ENCODE peak calls at places on chromosome 1, in ten cellular contexts. One of them, this sample, is unnamed.

GRCh38 chr1:56370513-56370912 is 208.8 kb downstream of the PLPP3 start:
- DNase-seq in omental fat pad: no peak
- DNase-seq in NCI-H1694: no peak
- DNase-seq in T1000: no peak
- DNase-seq in stimulated activated CD4-positive, alpha-beta T cell treated with anti-CD3 and anti-CD28 coated beads, Interleukin-15, amount 100 ng/mL, for 1 hour: no peak
- DNase-seq in HFFc6: no peak
- DNase-seq in activated CD8-positive, alpha-beta memory T cell treated with anti-CD3 and anti-CD28 coated beads for 1 hour: no peak
- DNase-seq in left cardiac atrium: no peak
- DNase-seq in cardiac septum: no peak
- DNase-seq in hippocampal formation: no peak
- DNase-seq in this sample: no peak

GRCh38 chr1:26790551-26790953 is 2.8 kb downstream of the PIGV start:
- DNase-seq in omental fat pad: no peak
- DNase-seq in cardiac septum: no peak
- DNase-seq in NCI-H1694: no peak
- DNase-seq in stimulated activated CD4-positive, alpha-beta T cell treated with anti-CD3 and anti-CD28 coated beads, Interleukin-15, amount 100 ng/mL, for 1 hour: no peak
- DNase-seq in activated CD8-positive, alpha-beta memory T cell treated with anti-CD3 and anti-CD28 coated beads for 1 hour: no peak
- DNase-seq in T1000: no peak
- DNase-seq in hippocampal formation: no peak
- DNase-seq in HFFc6: no peak
- DNase-seq in left cardiac atrium: no peak
- DNase-seq in this sample: no peak

GRCh38 chr1:65512967-65513777 is 92.7 kb downstream of the LEPR start:
- DNase-seq in left cardiac atrium: no peak
- DNase-seq in HFFc6: no peak
- DNase-seq in T1000: no peak
- DNase-seq in cardiac septum: no peak
- DNase-seq in NCI-H1694: no peak
- DNase-seq in omental fat pad: no peak
- DNase-seq in hippocampal formation: no peak
- DNase-seq in stimulated activated CD4-positive, alpha-beta T cell treated with anti-CD3 and anti-CD28 coated beads, Interleukin-15, amount 100 ng/mL, for 1 hour: no peak
- DNase-seq in activated CD8-positive, alpha-beta memory T cell treated with anti-CD3 and anti-CD28 coated beads for 1 hour: no peak
- DNase-seq in this sample: no peak

GRCh38 chr1:8517579-8518489 is 199.9 kb downstream of the SLC45A1 start:
- DNase-seq in stimulated activated CD4-positive, alpha-beta T cell treated with anti-CD3 and anti-CD28 coated beads, Interleukin-15, amount 100 ng/mL, for 1 hour: no peak
- DNase-seq in T1000: no peak
- DNase-seq in cardiac septum: no peak
- DNase-seq in omental fat pad: no peak
- DNase-seq in NCI-H1694: no peak
- DNase-seq in hippocampal formation: no peak
- DNase-seq in HFFc6: peak
- DNase-seq in activated CD8-positive, alpha-beta memory T cell treated with anti-CD3 and anti-CD28 coated beads for 1 hour: no peak
- DNase-seq in left cardiac atrium: no peak
- DNase-seq in this sample: no peak

GRCh38 chr1:246724725-246725095 is 501 bp downstream of the SCCPDH start:
- DNase-seq in cardiac septum: no peak
- DNase-seq in NCI-H1694: peak
- DNase-seq in left cardiac atrium: no peak
- DNase-seq in HFFc6: no peak
- DNase-seq in activated CD8-positive, alpha-beta memory T cell treated with anti-CD3 and anti-CD28 coated beads for 1 hour: no peak
- DNase-seq in T1000: no peak
- DNase-seq in stimulated activated CD4-positive, alpha-beta T cell treated with anti-CD3 and anti-CD28 coated beads, Interleukin-15, amount 100 ng/mL, for 1 hour: no peak
- DNase-seq in hippocampal formation: no peak
- DNase-seq in omental fat pad: no peak
- DNase-seq in this sample: peak

GRCh38 chr1:21124846-21125245 is 51.9 kb downstream of the EIF4G3 start:
- DNase-seq in cardiac septum: no peak
- DNase-seq in HFFc6: peak
- DNase-seq in activated CD8-positive, alpha-beta memory T cell treated with anti-CD3 and anti-CD28 coated beads for 1 hour: no peak
- DNase-seq in hippocampal formation: no peak
- DNase-seq in omental fat pad: no peak
- DNase-seq in left cardiac atrium: no peak
- DNase-seq in T1000: no peak
- DNase-seq in NCI-H1694: no peak
- DNase-seq in stimulated activated CD4-positive, alpha-beta T cell treated with anti-CD3 and anti-CD28 coated beads, Interleukin-15, amount 100 ng/mL, for 1 hour: no peak
- DNase-seq in this sample: no peak

GRCh38 chr1:1440262-1440772 is 4.8 kb downstream of the VWA1 start:
- DNase-seq in NCI-H1694: no peak
- DNase-seq in omental fat pad: no peak
- DNase-seq in HFFc6: no peak
- DNase-seq in T1000: no peak
- DNase-seq in cardiac septum: no peak
- DNase-seq in left cardiac atrium: no peak
- DNase-seq in activated CD8-positive, alpha-beta memory T cell treated with anti-CD3 and anti-CD28 coated beads for 1 hour: no peak
- DNase-seq in hippocampal formation: no peak
- DNase-seq in stimulated activated CD4-positive, alpha-beta T cell treated with anti-CD3 and anti-CD28 coated beads, Interleukin-15, amount 100 ng/mL, for 1 hour: no peak
- DNase-seq in this sample: no peak

GRCh38 chr1:47232187-47232874 is at the start of gene TAL1:
- DNase-seq in stimulated activated CD4-positive, alpha-beta T cell treated with anti-CD3 and anti-CD28 coated beads, Interleukin-15, amount 100 ng/mL, for 1 hour: no peak
- DNase-seq in left cardiac atrium: peak
- DNase-seq in hippocampal formation: no peak
- DNase-seq in NCI-H1694: no peak
- DNase-seq in cardiac septum: no peak
- DNase-seq in activated CD8-positive, alpha-beta memory T cell treated with anti-CD3 and anti-CD28 coated beads for 1 hour: no peak
- DNase-seq in omental fat pad: no peak
- DNase-seq in T1000: no peak
- DNase-seq in HFFc6: no peak
- DNase-seq in this sample: no peak

GRCh38 chr1:212045981-212046380 is 10.4 kb downstream of the DTL start:
- DNase-seq in NCI-H1694: no peak
- DNase-seq in stimulated activated CD4-positive, alpha-beta T cell treated with anti-CD3 and anti-CD28 coated beads, Interleukin-15, amount 100 ng/mL, for 1 hour: no peak
- DNase-seq in omental fat pad: no peak
- DNase-seq in left cardiac atrium: no peak
- DNase-seq in HFFc6: peak
- DNase-seq in T1000: no peak
- DNase-seq in activated CD8-positive, alpha-beta memory T cell treated with anti-CD3 and anti-CD28 coated beads for 1 hour: no peak
- DNase-seq in hippocampal formation: no peak
- DNase-seq in cardiac septum: no peak
- DNase-seq in this sample: no peak

GRCh38 chr1:203276408-203276807 is 28.9 kb upstream of the BTG2 start:
- DNase-seq in activated CD8-positive, alpha-beta memory T cell treated with anti-CD3 and anti-CD28 coated beads for 1 hour: no peak
- DNase-seq in NCI-H1694: no peak
- DNase-seq in omental fat pad: no peak
- DNase-seq in left cardiac atrium: no peak
- DNase-seq in HFFc6: no peak
- DNase-seq in T1000: no peak
- DNase-seq in hippocampal formation: no peak
- DNase-seq in cardiac septum: no peak
- DNase-seq in stimulated activated CD4-positive, alpha-beta T cell treated with anti-CD3 and anti-CD28 coated beads, Interleukin-15, amount 100 ng/mL, for 1 hour: no peak
- DNase-seq in this sample: no peak

GRCh38 chr1:200260587-200261335 is 149.1 kb downstream of the ZNF281 start:
- DNase-seq in stimulated activated CD4-positive, alpha-beta T cell treated with anti-CD3 and anti-CD28 coated beads, Interleukin-15, amount 100 ng/mL, for 1 hour: no peak
- DNase-seq in HFFc6: peak
- DNase-seq in activated CD8-positive, alpha-beta memory T cell treated with anti-CD3 and anti-CD28 coated beads for 1 hour: no peak
- DNase-seq in cardiac septum: no peak
- DNase-seq in NCI-H1694: peak
- DNase-seq in left cardiac atrium: no peak
- DNase-seq in hippocampal formation: no peak
- DNase-seq in T1000: no peak
- DNase-seq in omental fat pad: no peak
- DNase-seq in this sample: no peak

GRCh38 chr1:160284220-160284781 is 632 bp downstream of the PEX19 start:
- DNase-seq in activated CD8-positive, alpha-beta memory T cell treated with anti-CD3 and anti-CD28 coated beads for 1 hour: no peak
- DNase-seq in stimulated activated CD4-positive, alpha-beta T cell treated with anti-CD3 and anti-CD28 coated beads, Interleukin-15, amount 100 ng/mL, for 1 hour: no peak
- DNase-seq in NCI-H1694: no peak
- DNase-seq in omental fat pad: peak
- DNase-seq in HFFc6: peak
- DNase-seq in left cardiac atrium: no peak
- DNase-seq in hippocampal formation: no peak
- DNase-seq in T1000: no peak
- DNase-seq in cardiac septum: no peak
- DNase-seq in this sample: no peak

GRCh38 chr1:23727362-23727811 is 15.9 kb upstream of the ELOA start:
- DNase-seq in omental fat pad: no peak
- DNase-seq in NCI-H1694: no peak
- DNase-seq in cardiac septum: no peak
- DNase-seq in activated CD8-positive, alpha-beta memory T cell treated with anti-CD3 and anti-CD28 coated beads for 1 hour: no peak
- DNase-seq in hippocampal formation: peak
- DNase-seq in T1000: no peak
- DNase-seq in stimulated activated CD4-positive, alpha-beta T cell treated with anti-CD3 and anti-CD28 coated beads, Interleukin-15, amount 100 ng/mL, for 1 hour: no peak
- DNase-seq in HFFc6: no peak
- DNase-seq in left cardiac atrium: peak
- DNase-seq in this sample: peak

GRCh38 chr1:108080448-108080847 is 115.5 kb upstream of the VAV3 start:
- DNase-seq in left cardiac atrium: no peak
- DNase-seq in activated CD8-positive, alpha-beta memory T cell treated with anti-CD3 and anti-CD28 coated beads for 1 hour: no peak
- DNase-seq in T1000: no peak
- DNase-seq in omental fat pad: no peak
- DNase-seq in stimulated activated CD4-positive, alpha-beta T cell treated with anti-CD3 and anti-CD28 coated beads, Interleukin-15, amount 100 ng/mL, for 1 hour: no peak
- DNase-seq in hippocampal formation: no peak
- DNase-seq in HFFc6: no peak
- DNase-seq in cardiac septum: no peak
- DNase-seq in NCI-H1694: no peak
- DNase-seq in this sample: no peak

GRCh38 chr1:59947047-59947938 is 20.7 kb upstream of the CYP2J2 start:
- DNase-seq in left cardiac atrium: peak
- DNase-seq in omental fat pad: no peak
- DNase-seq in stimulated activated CD4-positive, alpha-beta T cell treated with anti-CD3 and anti-CD28 coated beads, Interleukin-15, amount 100 ng/mL, for 1 hour: no peak
- DNase-seq in cardiac septum: no peak
- DNase-seq in HFFc6: peak
- DNase-seq in T1000: peak
- DNase-seq in NCI-H1694: peak
- DNase-seq in hippocampal formation: peak
- DNase-seq in activated CD8-positive, alpha-beta memory T cell treated with anti-CD3 and anti-CD28 coated beads for 1 hour: no peak
- DNase-seq in this sample: peak

GRCh38 chr1:48250572-48250971 is 28.1 kb downstream of the SLC5A9 start:
- DNase-seq in stimulated activated CD4-positive, alpha-beta T cell treated with anti-CD3 and anti-CD28 coated beads, Interleukin-15, amount 100 ng/mL, for 1 hour: no peak
- DNase-seq in cardiac septum: no peak
- DNase-seq in omental fat pad: no peak
- DNase-seq in NCI-H1694: no peak
- DNase-seq in left cardiac atrium: no peak
- DNase-seq in T1000: no peak
- DNase-seq in activated CD8-positive, alpha-beta memory T cell treated with anti-CD3 and anti-CD28 coated beads for 1 hour: no peak
- DNase-seq in hippocampal formation: no peak
- DNase-seq in HFFc6: no peak
- DNase-seq in this sample: no peak

This sample was measured in uterus.